ENCODE peak calls at places on chromosomes 12 and 14, in eight cellular contexts. N is ovary, G is stomach, P is A549, R is transverse colon, D is sigmoid colon, L is suprapubic skin, H is K562. V is an unnamed sample.

GRCh38 chr12:44835641-44836379 is 40.3 kb downstream of the NELL2 start:
- DNase-seq in H (no peak), L (no peak), P (no peak), R (no peak), N (no peak), G (no peak), D (no peak), V (no peak)

GRCh38 chr14:95133282-95133681 is 24.0 kb downstream of the DICER1 start:
- DNase-seq in L (no peak), N (no peak), R (no peak), G (no peak), H (no peak), D (no peak), P (no peak), V (no peak)

GRCh38 chr14:23145794-23146422 is 26.9 kb upstream of the CEBPE start:
- DNase-seq in R (no peak), P (peak; percentile 13), G (no peak), H (no peak), N (no peak), L (no peak), D (no peak), V (peak; percentile 42)

GRCh38 chr12:30840715-30841114 is 85.8 kb upstream of the TSPAN11 start:
- DNase-seq in N (no peak), H (no peak), L (no peak), R (no peak), P (peak; percentile 14), G (no peak), D (no peak), V (no peak)

GRCh38 chr14:78005325-78005724 is 164.8 kb upstream of the NRXN3 start:
- DNase-seq in D (no peak), N (no peak), L (no peak), R (no peak), P (peak; percentile 57), H (peak; percentile 17), G (no peak), V (no peak)

GRCh38 chr12:108649668-108650067 is 16.0 kb upstream of the SELPLG start:
- DNase-seq in R (no peak), L (no peak), P (peak; percentile 24), G (no peak), N (no peak), H (no peak), D (no peak), V (no peak)

GRCh38 chr14:36720657-36721056 is 59.0 kb downstream of the PAX9 start:
- DNase-seq in P (no peak), L (no peak), H (no peak), D (no peak), N (no peak), R (no peak), G (no peak), V (no peak)

GRCh38 chr14:68439741-68440140 is 353.1 kb downstream of the ZFP36L1 start:
- DNase-seq in G (no peak), H (no peak), N (no peak), P (no peak), R (no peak), L (no peak), D (no peak), V (no peak)

GRCh38 chr12:67415473-67415872 is 146.3 kb downstream of the CAND1 start:
- DNase-seq in N (no peak), L (no peak), G (no peak), R (no peak), H (no peak), P (peak; percentile 34), D (no peak), V (no peak)

GRCh38 chr12:103821773-103822172 is 19.3 kb downstream of the NT5DC3 start:
- DNase-seq in G (no peak), H (no peak), P (no peak), N (no peak), R (no peak), D (no peak), L (no peak), V (no peak)

GRCh38 chr14:104140463-104141331 is 2.3 kb downstream of the KIF26A start:
- DNase-seq in G (no peak), R (no peak), N (peak; percentile 7), P (no peak), D (peak; percentile 55), H (no peak), L (no peak), V (no peak)

GRCh38 chr12:30146561-30146960 is 362.8 kb upstream of the TMTC1 start:
- DNase-seq in D (no peak), N (no peak), P (no peak), G (no peak), L (no peak), R (no peak), H (no peak), V (no peak)

GRCh38 chr14:89171168-89171567 is 245.9 kb downstream of the FOXN3 start:
- DNase-seq in L (no peak), N (no peak), R (no peak), P (no peak), H (no peak), G (no peak), D (no peak), V (no peak)

GRCh38 chr12:105721051-105721825 is 390.7 kb downstream of the C12orf75 start:
- DNase-seq in L (no peak), R (no peak), N (no peak), H (no peak), G (no peak), D (no peak), P (no peak), V (no peak)

GRCh38 chr12:54229624-54230212 is 40.9 kb upstream of the SMUG1 start:
- DNase-seq in D (peak; percentile 80), R (no peak), P (peak; percentile 51), G (no peak), N (peak; percentile 35), H (no peak), L (peak; percentile 75), V (no peak)

GRCh38 chr12:110590806-110591326 is 7.7 kb upstream of the PPTC7 start:
- DNase-seq in D (no peak), R (no peak), G (no peak), H (no peak), N (no peak), L (no peak), P (no peak), V (no peak)

GRCh38 chr12:4302881-4303280 is 18.1 kb upstream of the TIGAR start:
- DNase-seq in D (no peak), N (no peak), L (peak; percentile 19), P (no peak), H (no peak), R (no peak), G (no peak), V (no peak)

GRCh38 chr12:54201001-54201794 is 12.4 kb upstream of the SMUG1 start:
- DNase-seq in N (peak; percentile 58), L (peak; percentile 88), H (peak; percentile 83), D (peak; percentile 77), G (peak; percentile 66), R (peak; percentile 68), P (peak; percentile 82), V (peak; percentile 42)

GRCh38 chr12:52630104-52630500 is 11.7 kb upstream of the KRT73 start:
- DNase-seq in H (no peak), R (no peak), L (no peak), G (no peak), P (no peak), D (no peak), N (no peak), V (no peak)
- H3K4me3 ChIP-seq in H (no peak overlapping the region), R (no peak overlapping the region), L (no peak overlapping the region), G (no peak overlapping the region), P (no peak overlapping the region), D (no peak overlapping the region), N (no peak overlapping the region), V (no peak overlapping the region)

GRCh38 chr12:85573635-85574214 is 262.5 kb downstream of the RASSF9 start:
- DNase-seq in R (no peak), L (no peak), D (no peak), H (no peak), G (no peak), N (no peak), P (no peak), V (no peak)
- H3K27ac ChIP-seq in R (no peak overlapping the region), L (no peak overlapping the region), D (no peak overlapping the region), H (no peak overlapping the region), G (no peak overlapping the region), N (no peak overlapping the region), P (no peak overlapping the region), V (no peak overlapping the region)

DNA sequence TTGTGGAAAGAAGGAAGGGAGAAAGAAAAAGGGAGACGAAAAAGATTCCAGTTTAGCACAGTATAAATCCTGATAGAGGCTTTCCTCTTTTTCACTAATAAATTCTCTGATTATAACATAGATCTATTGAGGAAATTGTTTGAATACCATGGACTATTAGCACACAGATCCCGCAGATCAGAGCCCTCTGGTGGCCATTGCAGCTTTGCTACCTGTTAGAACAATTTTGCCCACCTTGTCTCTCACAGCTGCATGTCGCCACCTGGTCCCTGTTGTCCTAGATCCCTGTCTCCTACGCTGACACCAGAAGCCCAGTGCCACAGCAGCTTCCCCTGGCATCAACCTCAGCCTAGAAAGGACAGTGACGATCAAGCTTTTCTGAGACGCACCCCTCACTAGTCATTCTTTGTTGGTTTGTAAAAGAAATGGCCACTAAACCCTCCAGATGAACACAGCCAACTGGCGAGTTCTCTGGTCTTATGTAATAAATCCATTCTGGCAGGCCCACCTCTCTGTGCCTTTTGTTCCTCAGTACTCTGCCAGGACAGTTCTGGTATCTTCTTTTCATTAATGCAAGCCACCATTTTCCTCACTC is 9.9 kb downstream of the GPHB5 start:
- DNase-seq in G (no peak), D (no peak), L (no peak), P (peak; percentile 35), R (peak; percentile 8), H (peak; percentile 10), N (no peak), V (no peak)
- TF ChIP-seq EP300 in G (no peak), D (no peak), L (no peak), P (no peak), R (no peak), H (no peak), N (no peak), V (no peak)

GRCh38 chr12:51951843-51952722 is 584 bp downstream of the ACVR1B start:
- DNase-seq in G (no peak), N (peak; percentile 39), D (peak; percentile 71), H (peak; percentile 19), L (peak; percentile 82), R (peak; percentile 26), P (no peak), V (peak; percentile 23)

GRCh38 chr12:51954465-51955361 is 3.2 kb downstream of the ACVR1B start:
- DNase-seq in G (peak; percentile 44), H (no peak), P (peak; percentile 38), L (no peak), D (no peak), R (peak; percentile 64), N (no peak), V (no peak)

GRCh38 chr12:51951199-51951842 is at the start of gene ACVR1B:
- DNase-seq in R (peak; percentile 94), G (peak; percentile 95), L (peak; percentile 95), H (peak; percentile 92), P (peak; percentile 90), D (peak; percentile 96), N (peak; percentile 84), V (peak; percentile 89)

GRCh38 chr12:51953925-51954324 is 2.4 kb downstream of the ACVR1B start:
- DNase-seq in D (no peak), H (no peak), P (no peak), N (no peak), L (no peak), R (no peak), G (no peak), V (no peak)

DNA sequence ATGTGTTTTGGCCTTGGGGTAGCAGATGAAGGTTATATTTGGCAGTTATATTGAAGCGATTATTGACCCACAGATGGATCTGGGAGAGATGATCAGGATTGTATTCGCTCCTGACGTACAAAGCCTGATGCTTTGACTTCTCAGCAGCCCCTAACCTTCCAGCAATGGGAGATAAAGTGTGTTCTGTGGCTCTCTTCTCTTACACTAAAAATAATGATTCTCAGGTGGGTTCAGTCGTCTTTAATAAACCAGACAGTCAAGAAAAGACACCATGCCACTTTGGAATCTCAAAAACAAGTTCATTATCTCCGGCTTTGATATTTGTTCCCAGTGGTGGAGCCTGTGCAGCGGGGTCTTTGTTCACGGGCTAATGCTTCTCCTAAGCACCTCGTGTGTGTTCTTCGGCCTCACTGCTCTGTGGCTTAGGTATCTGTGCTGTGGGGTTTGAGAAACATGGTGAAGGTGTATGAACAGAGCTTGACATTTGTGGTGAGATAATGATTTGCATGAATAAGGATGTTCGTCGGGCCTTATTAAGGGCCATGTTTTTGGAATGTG is 1.6 kb downstream of the ACVR1B start:
- DNase-seq in L (no peak), P (no peak), N (no peak), D (no peak), R (no peak), H (no peak), G (no peak), V (no peak)
- H3K4me3 ChIP-seq in L (peak overlapping the region; percentile 98), P (peak overlapping the region; percentile 99), N (peak overlapping the region; percentile 98), D (peak overlapping the region; percentile 98), R (peak overlapping the region; percentile 87), H (peak overlapping the region; percentile 2), G (peak overlapping the region; percentile 93), V (peak overlapping the region; percentile 99)